ENCODE peak calls at places on chromosomes 12 and 14, in four cellular contexts. A is stomach, G is heart right ventricle, K is body of pancreas. M is an unnamed sample.

GRCh38 chr12:120698677-120699076 is 11.6 kb upstream of the UNC119B start:
- DNase-seq in A (no peak), G (no peak), K (no peak), M (no peak)

GRCh38 chr12:44077293-44077692 is 241.4 kb downstream of the TMEM117 start:
- DNase-seq in A (no peak), G (no peak), K (no peak), M (no peak)

GRCh38 chr12:123165537-123165936 is 14.6 kb upstream of the PITPNM2 start:
- DNase-seq in A (no peak), G (no peak), K (no peak), M (no peak)

GRCh38 chr14:80974338-80975078 is 19.1 kb downstream of the TSHR start:
- DNase-seq in A (no peak), G (no peak), K (no peak), M (peak)

GRCh38 chr14:37889087-37889486 is 293.7 kb downstream of the TTC6 start:
- DNase-seq in A (no peak), G (no peak), K (no peak), M (no peak)

GRCh38 chr12:129885287-129885686 is 18.5 kb downstream of the TMEM132D start:
- DNase-seq in A (no peak), G (no peak), K (no peak), M (no peak)

GRCh38 chr14:50037837-50038236 is 78.5 kb downstream of the VCPKMT start:
- DNase-seq in A (no peak), G (no peak), K (no peak), M (peak)

GRCh38 chr14:78567343-78567742 is 397.2 kb downstream of the NRXN3 start:
- DNase-seq in A (no peak), G (no peak), K (no peak), M (no peak)

GRCh38 chr12:51972849-51973273 is 21.4 kb downstream of the ACVR1B start:
- DNase-seq in A (peak), G (peak), K (no peak), M (no peak)

GRCh38 chr14:24331731-24332093 is 3.2 kb downstream of the ADCY4 start:
- DNase-seq in A (no peak), G (no peak), K (no peak), M (no peak)

GRCh38 chr14:54512393-54512792 is 2.7 kb downstream of the CGRRF1 start:
- DNase-seq in A (no peak), G (no peak), K (no peak), M (no peak)

GRCh38 chr12:131054345-131055092 is 100.8 kb downstream of the ADGRD1 start:
- DNase-seq in A (no peak), G (no peak), K (no peak), M (no peak)

GRCh38 chr14:104206281-104206904 is 68.0 kb downstream of the KIF26A start:
- DNase-seq in A (peak), G (no peak), K (no peak), M (no peak)

GRCh38 chr12:2270846-2271245 is 218.1 kb downstream of the CACNA1C start:
- DNase-seq in A (no peak), G (no peak), K (no peak), M (no peak)

GRCh38 chr12:70427611-70428010 is 61.5 kb downstream of the KCNMB4 start:
- DNase-seq in A (no peak), G (no peak), K (no peak), M (no peak)

GRCh38 chr12:33724867-33725266 is 285.2 kb upstream of the SYT10 start:
- DNase-seq in A (no peak), G (no peak), K (no peak), M (no peak)

GRCh38 chr14:26328766-26329165 is 269.1 kb downstream of the NOVA1 start:
- DNase-seq in A (no peak), G (no peak), K (no peak), M (no peak)

GRCh38 chr12:20822415-20822814 is 11.9 kb downstream of the SLCO1B3 start:
- DNase-seq in A (no peak), G (no peak), K (no peak), M (no peak)

DNA sequence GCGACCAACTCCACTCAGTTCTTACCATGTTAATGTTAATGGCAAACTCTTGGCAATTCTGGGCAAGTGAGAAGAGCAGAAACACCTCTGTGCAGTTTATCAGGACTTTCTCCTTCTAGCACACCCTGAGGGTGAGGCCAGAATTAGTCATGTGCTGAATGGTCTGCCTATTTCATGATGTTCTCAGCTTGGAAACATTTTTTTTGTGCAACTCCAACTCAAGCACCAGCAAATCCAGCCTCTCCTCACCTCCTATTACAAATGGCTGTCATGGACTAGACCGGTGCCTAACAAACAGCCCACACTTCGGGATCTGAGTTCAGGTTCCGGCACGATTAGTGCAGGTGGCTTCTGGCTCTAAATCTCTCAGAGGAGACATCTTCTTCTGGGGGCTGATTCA is 246.0 kb downstream of the ZFP36L1 start:
- DNase-seq in A (no peak), G (no peak), K (no peak), M (no peak)
- H3K27ac ChIP-seq in A (peak), G (peak), K (peak), M (peak)

GRCh38 chr12:124506832-124507153 is 60.6 kb downstream of the NCOR2 start:
- DNase-seq in A (no peak), G (no peak), K (no peak), M (no peak)

GRCh38 chr12:124509676-124510300 is 57.6 kb downstream of the NCOR2 start:
- DNase-seq in A (peak), G (no peak), K (peak), M (peak)

GRCh38 chr12:124507188-124508109 is 60.0 kb downstream of the NCOR2 start:
- DNase-seq in A (no peak), G (peak), K (no peak), M (no peak)

GRCh38 chr12:124509300-124509675 is 58.1 kb downstream of the NCOR2 start:
- DNase-seq in A (no peak), G (no peak), K (no peak), M (no peak)

DNA sequence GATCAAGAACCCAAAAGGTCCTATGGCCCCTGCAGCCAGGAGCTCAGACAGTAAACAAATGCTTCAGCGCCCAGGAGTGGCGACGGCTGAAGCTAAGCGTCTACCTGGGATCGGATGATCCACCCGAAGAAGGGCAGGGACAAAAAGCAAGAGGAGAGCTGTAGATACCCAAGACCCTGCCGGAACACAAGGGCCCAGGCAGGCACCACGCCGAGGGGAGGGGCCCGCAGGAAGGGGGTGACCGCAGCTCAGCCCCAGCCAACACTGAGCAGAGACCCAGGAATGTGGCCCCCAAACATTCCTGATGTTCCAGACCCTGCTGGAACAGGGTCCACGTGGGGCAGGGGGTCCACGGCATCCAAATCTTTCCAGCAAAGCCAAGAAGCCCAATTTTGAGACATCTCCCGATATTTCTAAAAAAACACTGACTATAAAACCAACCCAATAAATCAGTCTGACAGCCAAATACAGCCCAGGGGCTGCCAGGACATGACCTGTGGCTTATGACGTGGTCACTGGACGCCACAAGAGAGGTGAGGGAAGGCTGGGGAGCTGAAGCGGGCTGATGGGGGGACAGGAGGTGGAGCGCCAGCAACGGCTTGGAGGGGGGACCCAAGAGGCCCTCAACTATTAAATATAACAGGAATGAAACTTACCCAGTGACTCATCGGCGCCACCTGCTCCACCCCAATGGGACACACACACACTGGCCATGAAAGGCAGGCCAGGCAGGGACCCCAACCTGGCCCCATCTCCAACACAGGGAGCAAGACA is 58.9 kb downstream of the NCOR2 start:
- DNase-seq in A (no peak), G (peak), K (no peak), M (no peak)
- TF ChIP-seq CTCF in A (no peak), G (no peak), K (no peak), M (no peak)

DNA sequence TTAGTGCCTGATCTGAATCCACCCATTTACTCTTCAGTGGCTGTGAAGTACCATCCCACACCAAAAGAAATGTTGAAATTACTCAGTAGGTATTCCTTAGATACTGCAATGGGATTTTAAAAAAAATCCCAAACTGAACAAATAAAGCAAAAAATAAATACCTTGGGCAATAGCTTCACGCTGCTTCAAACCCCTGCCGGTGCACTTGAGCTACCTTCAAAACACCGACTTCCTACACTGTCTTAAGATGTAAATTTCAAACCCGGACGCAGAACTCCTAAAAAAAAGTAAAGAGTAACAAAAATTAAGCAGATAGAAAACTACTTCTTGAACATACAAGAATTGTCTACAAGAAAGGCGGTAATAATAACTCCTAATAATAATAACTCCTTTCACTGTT is 677 bp downstream of the ABCC9 start:
- DNase-seq in A (no peak), G (no peak), K (no peak), M (no peak)
- H3K4me3 ChIP-seq in A (peak), G (peak), K (peak), M (peak)

DNA sequence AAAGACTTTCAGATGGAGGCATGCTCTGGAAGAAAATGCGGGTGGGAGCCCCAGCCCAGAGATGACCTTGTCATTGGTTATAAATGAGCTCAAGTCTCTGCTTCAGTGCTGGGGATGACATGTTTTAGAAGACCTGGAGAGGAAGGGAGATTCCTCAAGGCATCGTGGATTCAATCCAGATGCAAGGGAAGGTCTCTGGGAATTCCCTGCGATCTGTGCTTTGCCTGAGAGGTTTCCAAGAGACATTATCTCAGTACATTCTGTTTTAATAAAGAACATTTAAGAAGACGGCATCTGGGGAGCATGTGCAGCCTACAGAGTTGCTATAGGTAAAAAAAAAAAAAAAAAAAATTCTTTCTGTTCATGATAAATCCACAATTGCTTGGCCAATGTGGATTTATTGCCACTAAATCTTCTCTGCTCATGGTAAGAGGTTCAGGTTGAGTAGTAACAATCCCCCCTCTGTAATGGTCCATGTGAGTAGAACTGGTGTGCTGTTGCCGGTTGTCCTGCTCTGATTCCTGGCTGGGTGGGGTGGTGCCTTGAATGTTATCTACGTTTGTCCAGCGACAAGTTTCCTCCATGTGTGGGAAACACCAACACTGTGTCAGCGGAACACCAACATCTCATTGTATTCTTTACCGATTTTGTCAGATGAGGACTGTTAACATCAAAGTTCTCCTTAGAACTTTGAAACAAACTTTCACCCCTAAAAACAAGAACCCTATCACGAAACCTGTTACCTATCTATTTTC is 230.0 kb downstream of the MSRB3 start:
- DNase-seq in A (no peak), G (no peak), K (no peak), M (no peak)
- H3K27ac ChIP-seq in A (no peak), G (no peak), K (no peak), M (no peak)

GRCh38 chr14:27528328-27528727 is 930.5 kb upstream of the NOVA1 start:
- DNase-seq in A (no peak), G (no peak), K (no peak), M (no peak)
- TF ChIP-seq CTCF in A (no peak), G (no peak), K (no peak), M (no peak)

GRCh38 chr14:65472189-65472588 is 59.7 kb downstream of the FUT8 start:
- DNase-seq in A (no peak), G (no peak), K (no peak), M (no peak)
- H3K4me3 ChIP-seq in A (no peak), G (no peak), K (no peak), M (no peak)

GRCh38 chr12:1117371-1117770 is 126.3 kb downstream of the ERC1 start:
- DNase-seq in A (no peak), G (no peak), K (no peak), M (no peak)
- H3K27ac ChIP-seq in A (no peak), G (no peak), K (no peak), M (no peak)

DNA sequence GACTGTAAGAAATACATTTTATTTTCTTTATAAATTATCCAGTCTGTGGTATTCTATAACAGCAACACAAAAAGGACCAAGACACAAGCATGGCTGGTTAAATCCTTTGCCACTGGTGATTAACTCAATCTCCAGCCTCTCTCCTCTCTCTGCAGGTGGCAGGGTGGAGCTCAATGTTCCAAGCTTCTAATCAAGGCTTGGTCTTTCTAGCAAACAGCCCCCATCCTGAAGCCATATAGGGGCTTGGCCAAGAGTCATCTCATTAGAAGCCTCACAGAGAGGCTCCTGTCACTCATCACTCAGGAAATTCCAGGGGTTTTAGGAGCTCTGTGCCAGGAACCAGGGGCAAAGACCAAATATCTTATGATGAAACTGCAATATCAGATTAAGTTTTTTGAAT is 12.0 kb downstream of the C12orf75 start:
- DNase-seq in A (no peak), G (no peak), K (no peak), M (no peak)
- TF ChIP-seq CTCF in A (no peak), G (no peak), K (no peak), M (no peak)

GRCh38 chr12:109295764-109296425 is 13.2 kb downstream of the FOXN4 start:
- DNase-seq in A (no peak), G (no peak), K (no peak), M (no peak)

GRCh38 chr12:109293106-109293505 is 16.0 kb downstream of the FOXN4 start:
- DNase-seq in A (no peak), G (no peak), K (no peak), M (no peak)

GRCh38 chr12:109299849-109300248 is 9.2 kb downstream of the FOXN4 start:
- DNase-seq in A (no peak), G (no peak), K (no peak), M (no peak)

GRCh38 chr12:109294286-109294796 is 14.7 kb downstream of the FOXN4 start:
- DNase-seq in A (no peak), G (no peak), K (no peak), M (no peak)

GRCh38 chr12:109296431-109296830 is 12.7 kb downstream of the FOXN4 start:
- DNase-seq in A (no peak), G (no peak), K (no peak), M (no peak)
- H3K4me3 ChIP-seq in A (no peak), G (no peak), K (no peak), M (no peak)

M was measured in thyroid gland.